ENCODE peak calls at places on chromosomes 6 and 20, in eight cellular contexts. K, I, N, J, G, B, S and Z are unnamed samples. For H3K4me1, the result is how much of the 10 kb centered on the place peaks cover.

GRCh38 chr6:158706369-158706982 is 56.6 kb downstream of the SYTL3 start:
- DNase-seq in K (peak), I (no peak), N (no peak), J (peak), G (peak), B (peak), S (peak), Z (peak)

GRCh38 chr6:6494677-6495076 is 93.8 kb upstream of the LY86 start:
- DNase-seq in K (peak), I (no peak), N (no peak), J (peak), G (peak), B (peak), S (peak), Z (peak)

GRCh38 chr20:56322661-56323060 is 36.1 kb upstream of the FAM210B start:
- DNase-seq in K (no peak), I (no peak), N (no peak), J (no peak), G (no peak), B (no peak), S (no peak), Z (no peak)

GRCh38 chr6:28948782-28949486 is 25.1 kb upstream of the TRIM27 start:
- DNase-seq in K (no peak), I (no peak), N (no peak), J (no peak), G (no peak), B (peak), S (no peak), Z (no peak)

GRCh38 chr6:18053555-18054445 is 66.4 kb upstream of the KIF13A start:
- DNase-seq in K (peak), I (no peak), N (no peak), J (no peak), G (no peak), B (no peak), S (no peak), Z (peak)

GRCh38 chr20:4961746-4962145 is 39.6 kb downstream of the SLC23A2 start:
- DNase-seq in K (peak), I (no peak), N (peak), J (no peak), G (peak), B (peak), S (no peak), Z (no peak)

GRCh38 chr6:3159805-3160781 is 2.7 kb upstream of the TUBB2A start:
- DNase-seq in K (peak), I (peak), N (peak), J (peak), G (peak), B (peak), S (no peak), Z (peak)

GRCh38 chr6:37516076-37516919 is 16.6 kb upstream of the CCDC167 start:
- DNase-seq in K (peak), I (peak), N (peak), J (peak), G (no peak), B (peak), S (peak), Z (peak)

GRCh38 chr20:63009988-63010769 is 3.4 kb upstream of the BHLHE23 start:
- DNase-seq in K (no peak), I (no peak), N (peak), J (peak), G (no peak), B (no peak), S (no peak), Z (peak)

GRCh38 chr20:9838378-9839295 is at the start of gene PAK5:
- DNase-seq in K (peak), I (peak), N (no peak), J (no peak), G (peak), B (peak), S (peak), Z (peak)

GRCh38 chr6:87692097-87692496 is 9.9 kb downstream of the AKIRIN2 start:
- DNase-seq in K (no peak), I (no peak), N (no peak), J (no peak), G (no peak), B (no peak), S (no peak), Z (no peak)

GRCh38 chr6:106124015-106124414 is 37.9 kb downstream of the PRDM1 start:
- DNase-seq in K (no peak), I (no peak), N (no peak), J (no peak), G (no peak), B (no peak), S (no peak), Z (no peak)

GRCh38 chr20:10306440-10307358 is 88.1 kb downstream of the SNAP25 start:
- DNase-seq in K (peak), I (no peak), N (no peak), J (no peak), G (no peak), B (no peak), S (no peak), Z (no peak)

GRCh38 chr20:63156221-63156671 is 59.7 kb downstream of the YTHDF1 start:
- DNase-seq in K (no peak), I (no peak), N (no peak), J (no peak), G (no peak), B (no peak), S (no peak), Z (no peak)

GRCh38 chr6:137848672-137849071 is 18.4 kb upstream of the TNFAIP3 start:
- DNase-seq in K (no peak), I (no peak), N (no peak), J (no peak), G (no peak), B (peak), S (no peak), Z (no peak)

GRCh38 chr20:8018928-8019177 is 708 bp downstream of the TMX4 start:
- DNase-seq in K (no peak), I (no peak), N (no peak), J (no peak), G (no peak), B (no peak), S (no peak), Z (no peak)

GRCh38 chr6:40923860-40924259 is 115.2 kb downstream of the UNC5CL start:
- DNase-seq in K (no peak), I (no peak), N (no peak), J (no peak), G (no peak), B (no peak), S (no peak), Z (no peak)

GRCh38 chr6:157609117-157609516 is 213.9 kb upstream of the SNX9 start:
- DNase-seq in K (no peak), I (no peak), N (no peak), J (no peak), G (no peak), B (no peak), S (no peak), Z (no peak)

GRCh38 chr6:52976591-52977035 is 18.5 kb downstream of the GSTA4 start:
- DNase-seq in K (no peak), I (no peak), N (no peak), J (no peak), G (no peak), B (no peak), S (no peak), Z (no peak)

GRCh38 chr6:1322725-1323219 is 10.9 kb downstream of the FOXQ1 start:
- DNase-seq in K (no peak), I (no peak), N (no peak), J (no peak), G (no peak), B (peak), S (no peak), Z (no peak)

GRCh38 chr20:37504404-37505096 is 16.5 kb upstream of the NNAT start:
- DNase-seq in K (no peak), I (no peak), N (no peak), J (no peak), G (no peak), B (no peak), S (no peak), Z (no peak)

GRCh38 chr20:35339007-35339406 is 46.8 kb upstream of the FAM83C start:
- DNase-seq in K (peak), I (no peak), N (no peak), J (no peak), G (no peak), B (no peak), S (no peak), Z (no peak)

GRCh38 chr6:164731539-164731938 is 577.9 kb downstream of the C6orf118 start:
- DNase-seq in K (no peak), I (no peak), N (no peak), J (no peak), G (no peak), B (no peak), S (no peak), Z (no peak)

GRCh38 chr6:138346302-138347195 is 31.2 kb upstream of the SMIM28 start:
- DNase-seq in K (peak), I (no peak), N (no peak), J (no peak), G (no peak), B (no peak), S (no peak), Z (no peak)

GRCh38 chr6:161498359-161498758 is 224.5 kb upstream of the AGPAT4 start:
- DNase-seq in K (peak), I (peak), N (no peak), J (no peak), G (peak), B (peak), S (no peak), Z (no peak)

GRCh38 chr20:3803854-3804253 is 7.7 kb downstream of the CDC25B start:
- DNase-seq in K (no peak), I (no peak), N (no peak), J (no peak), G (no peak), B (no peak), S (no peak), Z (no peak)

GRCh38 chr6:42338573-42339218 is 113.0 kb downstream of the TRERF1 start:
- DNase-seq in K (peak), I (no peak), N (no peak), J (no peak), G (no peak), B (no peak), S (no peak), Z (no peak)

GRCh38 chr6:152270301-152270925 is 366.7 kb downstream of the SYNE1 start:
- DNase-seq in K (peak), I (no peak), N (no peak), J (no peak), G (no peak), B (no peak), S (no peak), Z (no peak)

GRCh38 chr20:58746551-58747399 is 54.2 kb downstream of the NPEPL1 start:
- DNase-seq in K (no peak), I (no peak), N (no peak), J (no peak), G (no peak), B (no peak), S (no peak), Z (no peak)

GRCh38 chr6:43239054-43239453 is 4.2 kb upstream of the TTBK1 start:
- DNase-seq in K (no peak), I (no peak), N (no peak), J (no peak), G (no peak), B (no peak), S (no peak), Z (no peak)

GRCh38 chr20:12166053-12166717 is 248.5 kb downstream of the BTBD3 start:
- DNase-seq in K (peak), I (peak), N (no peak), J (no peak), G (peak), B (no peak), S (no peak), Z (peak)

GRCh38 chr6:75493400-75494064 is at the start of gene FILIP1:
- DNase-seq in K (no peak), I (peak), N (no peak), J (no peak), G (peak), B (no peak), S (no peak), Z (no peak)

GRCh38 chr6:150720774-150721233 is 121.1 kb downstream of the PLEKHG1 start:
- DNase-seq in K (peak), I (no peak), N (no peak), J (peak), G (no peak), B (no peak), S (no peak), Z (no peak)

GRCh38 chr6:132253906-132254305 is 147.4 kb downstream of the MOXD1 start:
- DNase-seq in K (no peak), I (no peak), N (no peak), J (no peak), G (no peak), B (no peak), S (no peak), Z (no peak)

DNA sequence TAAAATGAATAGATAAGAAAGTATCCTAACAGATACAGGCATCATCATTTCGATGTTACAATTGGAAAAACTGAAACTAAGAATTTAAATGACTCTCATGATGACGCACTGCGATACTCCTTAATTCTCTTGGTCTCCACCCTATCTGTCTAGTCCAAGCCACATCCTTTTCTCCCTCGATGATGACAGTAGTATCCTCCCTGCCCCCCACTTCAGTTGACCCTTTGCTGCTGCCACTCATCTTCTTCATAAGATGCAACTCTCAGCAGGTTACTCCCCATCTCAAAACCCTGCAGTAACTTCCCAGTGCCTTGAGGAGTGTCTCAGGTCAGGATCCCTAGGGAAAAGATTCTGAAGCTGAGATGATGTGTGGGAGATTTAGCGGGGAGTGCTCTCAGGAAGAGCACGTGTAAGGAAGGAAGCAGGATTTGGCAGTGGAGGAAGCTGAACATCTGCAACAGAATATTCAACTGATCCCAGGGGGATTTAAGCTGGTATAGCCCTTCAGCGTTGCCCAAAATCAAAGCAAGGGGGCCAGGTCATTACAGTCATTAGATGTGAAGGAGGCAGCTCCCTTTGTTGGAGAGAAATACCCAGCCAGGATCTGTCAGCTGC is 16.1 kb downstream of the JPH2 start:
- DNase-seq in K (no peak), I (no peak), N (no peak), J (no peak), G (no peak), B (no peak), S (no peak), Z (no peak)
- H3K4me1 ChIP-seq in K (under half), I (under half), N (under half), J (under half), G (under half), B (under half), S (under half), Z (under half)

DNA sequence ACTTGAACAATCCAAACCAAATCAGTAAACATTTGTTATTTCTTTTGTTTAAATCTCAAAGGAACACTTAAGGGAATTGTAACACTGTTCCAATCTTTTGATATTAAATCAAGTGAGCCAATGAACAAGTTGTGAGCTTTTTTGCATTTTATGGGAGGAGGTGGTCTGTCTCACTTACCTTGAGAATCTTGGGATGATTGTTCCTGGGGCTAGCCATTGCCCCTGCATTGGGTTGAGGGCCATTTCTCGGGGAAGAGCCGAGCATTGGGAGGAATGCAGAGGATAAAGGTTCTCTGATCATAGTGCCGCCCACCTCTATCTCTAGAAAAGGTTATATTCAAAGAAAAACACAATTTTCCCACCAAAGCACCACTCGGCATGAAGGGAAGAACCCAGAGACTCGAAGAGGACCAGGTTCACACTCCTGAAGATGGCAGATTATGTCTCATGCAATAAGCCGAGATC is 13.8 kb upstream of the TFB1M start:
- DNase-seq in K (no peak), I (no peak), N (no peak), J (no peak), G (no peak), B (no peak), S (no peak), Z (no peak)
- H3K4me3 ChIP-seq in K (no peak), I (no peak), N (no peak), J (no peak), G (no peak), B (peak), S (no peak), Z (no peak)

GRCh38 chr6:82169138-82169876 is 78.2 kb downstream of the IBTK start:
- DNase-seq in K (no peak), I (no peak), N (no peak), J (no peak), G (no peak), B (no peak), S (no peak), Z (no peak)
- H3K4me1 ChIP-seq in K (under half), I (under half), N (under half), J (under half), G (under half), B (under half), S (under half), Z (under half)

DNA sequence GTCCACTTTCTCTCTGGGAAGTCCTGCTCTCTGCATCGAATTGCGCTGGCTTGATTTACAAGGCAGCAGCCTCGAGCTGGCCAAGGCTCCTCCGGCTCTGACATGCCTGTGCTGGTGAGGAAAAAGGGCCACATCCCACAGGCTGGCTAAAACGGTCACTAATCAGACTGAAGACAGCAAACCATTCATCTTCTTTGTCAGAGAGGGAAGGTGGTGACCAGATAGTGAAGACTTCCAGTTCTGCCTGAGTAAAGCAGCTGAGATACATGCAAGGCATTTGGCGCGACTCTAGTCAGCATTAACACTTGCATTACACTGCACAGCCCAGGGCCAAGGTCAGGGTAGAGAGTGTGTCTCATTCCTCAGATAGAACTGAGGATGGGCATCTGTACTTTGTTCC is 203.2 kb upstream of the MAP3K7 start:
- DNase-seq in K (peak), I (no peak), N (no peak), J (no peak), G (no peak), B (no peak), S (peak), Z (no peak)
- H3K4me3 ChIP-seq in K (no peak), I (no peak), N (no peak), J (no peak), G (no peak), B (no peak), S (no peak), Z (no peak)

GRCh38 chr20:34040300-34041015 is 46.7 kb downstream of the RALY start:
- DNase-seq in K (no peak), I (no peak), N (no peak), J (no peak), G (peak), B (no peak), S (no peak), Z (no peak)
- H3K4me1 ChIP-seq in K (under half), I (under half), N (half or more), J (under half), G (half or more), B (half or more), S (under half), Z (under half)

GRCh38 chr6:55276745-55277627 is 50.3 kb upstream of the GFRAL start:
- DNase-seq in K (peak), I (peak), N (no peak), J (no peak), G (peak), B (peak), S (peak), Z (peak)
- H3K4me3 ChIP-seq in K (no peak), I (no peak), N (no peak), J (no peak), G (no peak), B (no peak), S (no peak), Z (no peak)

DNA sequence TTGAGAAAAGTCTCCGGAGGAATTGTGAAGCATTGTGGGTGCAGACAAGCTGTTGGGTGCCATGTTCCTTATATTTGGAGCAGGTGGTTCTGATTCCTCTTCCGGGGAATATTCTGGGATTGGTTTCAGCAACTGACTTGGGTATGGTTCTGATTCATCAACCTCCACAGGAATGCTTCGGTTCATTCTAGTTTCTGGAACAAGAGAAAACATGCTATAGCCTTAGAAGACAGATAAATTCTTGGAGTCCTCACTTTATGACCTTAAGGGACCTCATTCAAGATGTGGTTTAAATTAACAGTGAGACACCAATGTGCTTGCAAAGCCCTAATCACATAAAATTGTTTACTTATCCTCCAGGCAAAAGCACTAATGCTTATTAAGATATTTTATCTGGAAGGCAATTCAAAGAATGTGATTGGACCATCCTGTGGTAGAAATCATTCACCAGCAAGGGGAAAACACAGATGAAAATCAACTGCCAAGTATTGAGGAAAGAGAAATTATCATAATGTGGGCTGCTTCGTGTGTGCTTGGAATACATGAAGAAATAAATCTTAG is 13.7 kb downstream of the TRAF3IP2 start:
- DNase-seq in K (peak), I (no peak), N (no peak), J (no peak), G (no peak), B (no peak), S (no peak), Z (no peak)
- H3K4me1 ChIP-seq in K (half or more), I (under half), N (under half), J (under half), G (half or more), B (under half), S (under half), Z (under half)

GRCh38 chr6:107493158-107494057 is 3.5 kb downstream of the SOBP start:
- DNase-seq in K (no peak), I (no peak), N (no peak), J (no peak), G (peak), B (peak), S (peak), Z (no peak)
- H3K4me3 ChIP-seq in K (no peak), I (no peak), N (no peak), J (no peak), G (peak), B (peak), S (no peak), Z (no peak)

DNA sequence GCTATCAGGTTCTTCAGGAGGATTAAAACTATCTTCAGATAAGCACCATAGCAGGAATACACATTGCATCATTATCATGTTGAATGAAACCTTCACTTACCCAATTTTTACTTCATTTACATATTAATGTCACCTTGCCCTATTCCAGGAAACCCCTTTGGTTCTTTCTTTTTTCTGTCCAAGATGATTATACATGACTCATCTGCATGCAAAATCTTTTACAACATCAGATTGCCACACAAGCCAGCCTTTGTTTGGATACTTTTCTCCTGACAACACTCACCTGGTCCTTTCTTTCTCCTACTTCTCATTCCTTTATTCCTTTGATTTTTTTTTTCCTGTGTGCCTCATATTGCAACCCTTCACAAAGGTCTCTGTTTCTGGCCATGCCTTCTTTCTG is 200.5 kb upstream of the POU3F2 start:
- DNase-seq in K (peak), I (no peak), N (no peak), J (no peak), G (no peak), B (no peak), S (no peak), Z (no peak)
- H3K4me1 ChIP-seq in K (under half), I (under half), N (under half), J (under half), G (under half), B (under half), S (under half), Z (under half)